ENCODE peak calls at places on chromosomes 1 and 21, in nine cellular contexts. One of them, this sample, is unnamed.

GRCh38 chr1:155125946-155126493 is 1.7 kb upstream of the EFNA1 start:
- DNase-seq in activated CD8-positive, alpha-beta memory T cell treated with anti-CD3 and anti-CD28 coated beads, Interleukin-2, amount 50 U/mL, for 48 hours: no peak
- DNase-seq in cardiac fibroblast: peak; percentile 57
- DNase-seq in DMS153: no peak
- DNase-seq in hepatic stellate cell: no peak
- DNase-seq in myocyte: no peak
- DNase-seq in PC-3: peak; percentile 10
- DNase-seq in stimulated activated CD8-positive, alpha-beta memory T cell treated with anti-CD3 and anti-CD28 coated beads, Interleukin-2, amount 100 ng/mL, for 48 hours: no peak
- DNase-seq in lower leg skin: peak; percentile 92
- DNase-seq in this sample: no peak

GRCh38 chr1:155892801-155893200 is 18.3 kb downstream of the RIT1 start:
- DNase-seq in hepatic stellate cell: peak; percentile 45
- DNase-seq in DMS153: no peak
- DNase-seq in lower leg skin: no peak
- DNase-seq in stimulated activated CD8-positive, alpha-beta memory T cell treated with anti-CD3 and anti-CD28 coated beads, Interleukin-2, amount 100 ng/mL, for 48 hours: no peak
- DNase-seq in activated CD8-positive, alpha-beta memory T cell treated with anti-CD3 and anti-CD28 coated beads, Interleukin-2, amount 50 U/mL, for 48 hours: no peak
- DNase-seq in myocyte: peak; percentile 48
- DNase-seq in PC-3: peak; percentile 94
- DNase-seq in cardiac fibroblast: peak; percentile 82
- DNase-seq in this sample: no peak

GRCh38 chr1:22547818-22548454 is 15.4 kb upstream of the EPHA8 start:
- DNase-seq in myocyte: no peak
- DNase-seq in activated CD8-positive, alpha-beta memory T cell treated with anti-CD3 and anti-CD28 coated beads, Interleukin-2, amount 50 U/mL, for 48 hours: no peak
- DNase-seq in PC-3: no peak
- DNase-seq in stimulated activated CD8-positive, alpha-beta memory T cell treated with anti-CD3 and anti-CD28 coated beads, Interleukin-2, amount 100 ng/mL, for 48 hours: no peak
- DNase-seq in DMS153: no peak
- DNase-seq in lower leg skin: no peak
- DNase-seq in cardiac fibroblast: no peak
- DNase-seq in hepatic stellate cell: no peak
- DNase-seq in this sample: no peak

GRCh38 chr1:64624446-64624766 is 120.5 kb upstream of the RAVER2 start:
- DNase-seq in lower leg skin: no peak
- DNase-seq in cardiac fibroblast: peak; percentile 36
- DNase-seq in PC-3: peak; percentile 14
- DNase-seq in DMS153: no peak
- DNase-seq in activated CD8-positive, alpha-beta memory T cell treated with anti-CD3 and anti-CD28 coated beads, Interleukin-2, amount 50 U/mL, for 48 hours: no peak
- DNase-seq in hepatic stellate cell: peak; percentile 35
- DNase-seq in stimulated activated CD8-positive, alpha-beta memory T cell treated with anti-CD3 and anti-CD28 coated beads, Interleukin-2, amount 100 ng/mL, for 48 hours: no peak
- DNase-seq in myocyte: peak; percentile 79
- DNase-seq in this sample: no peak

GRCh38 chr21:40054403-40054802 is 187.2 kb downstream of the PCP4 start:
- DNase-seq in cardiac fibroblast: no peak
- DNase-seq in stimulated activated CD8-positive, alpha-beta memory T cell treated with anti-CD3 and anti-CD28 coated beads, Interleukin-2, amount 100 ng/mL, for 48 hours: no peak
- DNase-seq in myocyte: no peak
- DNase-seq in DMS153: peak; percentile 100
- DNase-seq in hepatic stellate cell: no peak
- DNase-seq in PC-3: peak; percentile 17
- DNase-seq in activated CD8-positive, alpha-beta memory T cell treated with anti-CD3 and anti-CD28 coated beads, Interleukin-2, amount 50 U/mL, for 48 hours: no peak
- DNase-seq in lower leg skin: no peak
- DNase-seq in this sample: no peak

GRCh38 chr1:94922756-94923465 is 4.0 kb downstream of the CNN3 start:
- DNase-seq in cardiac fibroblast: peak; percentile 84
- DNase-seq in lower leg skin: no peak
- DNase-seq in stimulated activated CD8-positive, alpha-beta memory T cell treated with anti-CD3 and anti-CD28 coated beads, Interleukin-2, amount 100 ng/mL, for 48 hours: no peak
- DNase-seq in PC-3: no peak
- DNase-seq in hepatic stellate cell: peak; percentile 57
- DNase-seq in DMS153: no peak
- DNase-seq in activated CD8-positive, alpha-beta memory T cell treated with anti-CD3 and anti-CD28 coated beads, Interleukin-2, amount 50 U/mL, for 48 hours: no peak
- DNase-seq in myocyte: peak; percentile 56
- DNase-seq in this sample: no peak

GRCh38 chr21:43727571-43728466 is 8.9 kb downstream of the PDXK start:
- DNase-seq in PC-3: peak; percentile 56
- DNase-seq in cardiac fibroblast: no peak
- DNase-seq in activated CD8-positive, alpha-beta memory T cell treated with anti-CD3 and anti-CD28 coated beads, Interleukin-2, amount 50 U/mL, for 48 hours: no peak
- DNase-seq in hepatic stellate cell: peak; percentile 43
- DNase-seq in DMS153: no peak
- DNase-seq in myocyte: peak; percentile 90
- DNase-seq in stimulated activated CD8-positive, alpha-beta memory T cell treated with anti-CD3 and anti-CD28 coated beads, Interleukin-2, amount 100 ng/mL, for 48 hours: no peak
- DNase-seq in lower leg skin: no peak
- DNase-seq in this sample: no peak

GRCh38 chr1:115969509-115969908 is 6.8 kb upstream of the SLC22A15 start:
- DNase-seq in cardiac fibroblast: peak; percentile 15
- DNase-seq in PC-3: no peak
- DNase-seq in activated CD8-positive, alpha-beta memory T cell treated with anti-CD3 and anti-CD28 coated beads, Interleukin-2, amount 50 U/mL, for 48 hours: no peak
- DNase-seq in stimulated activated CD8-positive, alpha-beta memory T cell treated with anti-CD3 and anti-CD28 coated beads, Interleukin-2, amount 100 ng/mL, for 48 hours: no peak
- DNase-seq in lower leg skin: no peak
- DNase-seq in myocyte: peak; percentile 16
- DNase-seq in DMS153: no peak
- DNase-seq in hepatic stellate cell: no peak
- DNase-seq in this sample: no peak

GRCh38 chr21:45723049-45723958 is 79.8 kb downstream of the PCBP3 start:
- DNase-seq in lower leg skin: no peak
- DNase-seq in myocyte: no peak
- DNase-seq in PC-3: no peak
- DNase-seq in stimulated activated CD8-positive, alpha-beta memory T cell treated with anti-CD3 and anti-CD28 coated beads, Interleukin-2, amount 100 ng/mL, for 48 hours: no peak
- DNase-seq in DMS153: no peak
- DNase-seq in activated CD8-positive, alpha-beta memory T cell treated with anti-CD3 and anti-CD28 coated beads, Interleukin-2, amount 50 U/mL, for 48 hours: no peak
- DNase-seq in cardiac fibroblast: no peak
- DNase-seq in hepatic stellate cell: no peak
- DNase-seq in this sample: no peak